ENCODE peak calls at places on chromosomes 1 and 21, in four cellular contexts. H is K562, G is HepG2, B is GM12878. J is an unnamed sample.
A peak's percentile ranks its signal among the peaks of the same experiment; 100 is the strongest.

GRCh38 chr1:202129453-202130274 is 6.9 kb downstream of the GPR37L1 start:
- DNase-seq in H (no peak), G (no peak), B (no peak), J (no peak)

GRCh38 chr1:67211589-67212563 is 45.6 kb downstream of the IL23R start:
- DNase-seq in H (no peak), G (peak; percentile 13), B (no peak), J (no peak)

GRCh38 chr1:91731815-91732214 is 154.1 kb downstream of the TGFBR3 start:
- DNase-seq in H (no peak), G (no peak), B (no peak), J (no peak)

GRCh38 chr1:217036757-217037156 is 313.5 kb upstream of the ESRRG start:
- DNase-seq in H (no peak), G (no peak), B (no peak), J (no peak)

GRCh38 chr1:247113094-247113497 is 8.9 kb upstream of the ZNF669 start:
- DNase-seq in H (no peak), G (peak; percentile 83), B (no peak), J (no peak)

GRCh38 chr1:40662864-40663263 is 2.6 kb downstream of the RIMS3 start:
- DNase-seq in H (no peak), G (no peak), B (no peak), J (no peak)

GRCh38 chr1:168499094-168500049 is 44.4 kb downstream of the XCL2 start:
- DNase-seq in H (no peak), G (no peak), B (no peak), J (no peak)

GRCh38 chr21:45602106-45602505 is 41.4 kb upstream of the PCBP3 start:
- DNase-seq in H (no peak), G (no peak), B (no peak), J (no peak)

GRCh38 chr1:161849518-161849917 is 83.4 kb downstream of the ATF6 start:
- DNase-seq in H (no peak), G (no peak), B (no peak), J (no peak)

GRCh38 chr1:166944186-166944967 is 31.0 kb downstream of the ILDR2 start:
- DNase-seq in H (no peak), G (no peak), B (no peak), J (no peak)

GRCh38 chr1:110390096-110390495 is 730 bp downstream of the SLC16A4 start:
- DNase-seq in H (peak; percentile 49), G (no peak), B (no peak), J (no peak)

GRCh38 chr1:110393286-110393685 is 2.5 kb upstream of the SLC16A4 start:
- DNase-seq in H (no peak), G (no peak), B (no peak), J (no peak)

GRCh38 chr1:110390692-110391232 is at the start of gene SLC16A4:
- DNase-seq in H (no peak), G (peak; percentile 76), B (no peak), J (no peak)

DNA sequence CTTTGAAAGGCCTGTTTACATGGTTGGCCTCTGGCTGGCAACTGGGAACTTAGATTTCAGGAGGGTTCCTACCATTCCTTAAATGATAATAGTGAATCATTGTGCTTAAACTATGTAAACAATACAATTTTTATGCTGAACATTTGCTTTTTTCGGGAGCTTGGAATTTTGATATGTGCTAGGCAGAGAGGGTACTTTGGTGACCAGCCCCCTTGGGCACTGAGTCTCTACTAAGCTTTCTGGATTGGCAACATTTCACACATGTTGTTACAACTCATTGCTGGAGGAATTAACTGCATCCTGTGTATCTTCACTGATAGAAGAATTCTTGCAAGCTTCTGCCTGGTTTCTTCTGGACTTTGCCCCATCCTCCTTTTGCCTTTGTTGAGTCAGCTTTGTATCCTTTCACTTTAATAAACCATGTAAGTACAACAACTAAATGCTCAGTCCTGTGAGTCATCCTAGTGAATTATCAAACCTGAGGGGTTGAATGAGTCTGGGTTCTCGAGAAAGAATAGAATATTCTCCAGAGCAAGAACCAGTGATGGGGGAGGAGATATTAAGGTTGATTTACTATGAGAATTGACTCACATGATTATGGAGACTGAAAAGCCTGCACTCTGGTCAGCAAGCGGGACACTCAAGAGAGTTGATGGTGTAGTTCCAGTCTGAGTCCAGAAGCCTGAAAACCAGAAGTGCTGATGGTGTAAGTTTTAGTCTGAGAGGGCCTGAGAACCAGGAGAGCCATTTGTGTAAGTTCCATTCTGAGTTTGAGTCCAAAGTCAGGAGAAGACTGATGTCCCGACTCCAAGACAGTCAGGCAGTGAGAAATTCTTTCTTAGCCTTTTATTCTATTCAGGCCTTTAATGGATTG is 3.1 kb upstream of the SLC16A4 start:
- DNase-seq in H (no peak), G (peak; percentile 47), B (no peak), J (no peak)
- TF ChIP-seq MAX in H (no peak), G (no peak), B (no peak), J (no peak)

DNA sequence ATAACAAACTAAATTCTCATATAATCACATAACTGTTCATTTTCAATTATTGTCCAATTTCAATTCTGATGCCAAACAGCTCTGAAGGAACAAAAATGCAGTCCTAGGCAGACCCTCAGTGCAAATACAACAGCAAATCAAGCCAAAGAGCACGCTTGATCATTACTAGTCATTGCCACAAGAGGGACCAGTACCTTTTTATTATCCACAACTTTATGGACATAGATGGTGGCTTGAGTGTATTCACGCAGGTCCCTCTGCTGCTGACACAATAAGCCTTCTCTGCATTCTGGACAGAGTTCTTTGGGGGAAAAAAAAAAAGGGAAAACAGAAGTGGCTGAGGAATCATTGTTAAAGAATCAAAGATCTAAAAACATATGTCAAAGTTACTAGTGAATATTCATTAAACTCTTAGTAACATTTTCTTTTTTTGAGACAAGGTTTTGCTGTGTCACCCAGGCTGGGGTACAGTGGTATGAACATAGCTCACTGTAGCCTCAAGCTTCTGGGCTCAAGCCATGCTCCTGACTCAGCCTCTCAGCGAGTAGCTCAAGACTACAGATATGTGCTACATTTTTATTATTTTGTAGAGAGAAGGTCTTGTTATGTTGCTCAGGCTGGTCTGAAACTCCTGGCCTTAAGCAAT is 34.3 kb upstream of the RAP1GAP start:
- DNase-seq in H (peak; percentile 47), G (peak; percentile 39), B (no peak), J (no peak)
- TF ChIP-seq BRCA1 in H (no peak), G (no peak), B (no peak), J (no peak)

DNA sequence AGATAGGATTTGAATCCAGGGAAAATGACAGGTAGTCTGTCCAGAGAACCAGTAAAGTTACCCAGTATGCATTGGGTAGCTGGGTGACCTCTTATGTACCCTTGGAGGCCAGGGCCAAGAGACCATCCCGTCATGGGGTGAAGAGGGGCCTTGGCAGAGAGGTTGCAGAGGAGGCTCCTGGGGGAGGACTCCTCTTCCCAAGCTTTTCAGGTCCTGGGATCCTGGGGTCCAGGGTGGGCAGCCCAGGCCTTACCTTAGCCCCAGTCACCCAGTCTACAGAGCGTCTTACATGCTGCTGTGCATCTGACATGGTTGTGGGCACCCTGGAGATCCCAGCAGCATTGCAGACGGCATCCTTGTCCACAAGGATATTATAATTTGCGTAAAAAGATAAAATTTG is 14.0 kb downstream of the PMF1 start:
- DNase-seq in H (no peak), G (no peak), B (no peak), J (no peak)
- TF ChIP-seq MAX in H (no peak), G (no peak), B (no peak), J (no peak)

GRCh38 chr1:204558467-204558866 is 42.3 kb downstream of the MDM4 start:
- DNase-seq in H (no peak), G (no peak), B (no peak), J (no peak)
- TF ChIP-seq BRCA1 in H (no peak), G (no peak), B (no peak), J (no peak)

GRCh38 chr1:198064181-198064580 is 92.6 kb upstream of the NEK7 start:
- DNase-seq in H (no peak), G (no peak), B (no peak), J (no peak)
- TF ChIP-seq MAX in H (no peak), G (no peak), B (no peak), J (no peak)

J was measured in H1.